ENCODE peak calls at places on chromosomes 4 and X, in eight cellular contexts. One of them, this sample, is unnamed.

GRCh38 chrX:104112326-104112951 is at the start of gene ZCCHC18:
- DNase-seq in ecto neural progenitor cell: peak; percentile 89
- DNase-seq in Right ventricle myocardium superior: peak; percentile 67
- DNase-seq in occipital lobe: peak; percentile 19
- DNase-seq in effector CD4-positive, alpha-beta T cell: peak; percentile 23
- DNase-seq in cardiac fibroblast: peak; percentile 38
- DNase-seq in NCI-H1417 treated with DMSO at 0.1 percent for 48 hours: peak; percentile 16
- DNase-seq in bronchial epithelial cell: peak; percentile 2
- DNase-seq in this sample: peak; percentile 78

GRCh38 chr4:178611062-178611461 is 1168.8 kb upstream of the AGA start:
- DNase-seq in ecto neural progenitor cell: no peak
- DNase-seq in Right ventricle myocardium superior: no peak
- DNase-seq in occipital lobe: no peak
- DNase-seq in effector CD4-positive, alpha-beta T cell: no peak
- DNase-seq in cardiac fibroblast: no peak
- DNase-seq in NCI-H1417 treated with DMSO at 0.1 percent for 48 hours: no peak
- DNase-seq in bronchial epithelial cell: no peak
- DNase-seq in this sample: no peak

GRCh38 chrX:64152857-64153256 is 52.7 kb downstream of the AMER1 start:
- DNase-seq in ecto neural progenitor cell: peak; percentile 46
- DNase-seq in Right ventricle myocardium superior: no peak
- DNase-seq in occipital lobe: no peak
- DNase-seq in effector CD4-positive, alpha-beta T cell: no peak
- DNase-seq in cardiac fibroblast: no peak
- DNase-seq in NCI-H1417 treated with DMSO at 0.1 percent for 48 hours: no peak
- DNase-seq in bronchial epithelial cell: peak; percentile 46
- DNase-seq in this sample: peak; percentile 50

GRCh38 chrX:122943918-122944317 is 240.2 kb upstream of the GRIA3 start:
- DNase-seq in ecto neural progenitor cell: no peak
- DNase-seq in Right ventricle myocardium superior: no peak
- DNase-seq in occipital lobe: no peak
- DNase-seq in effector CD4-positive, alpha-beta T cell: no peak
- DNase-seq in cardiac fibroblast: peak; percentile 76
- DNase-seq in NCI-H1417 treated with DMSO at 0.1 percent for 48 hours: no peak
- DNase-seq in bronchial epithelial cell: peak; percentile 62
- DNase-seq in this sample: no peak

GRCh38 chr4:122099896-122100295 is 52.2 kb upstream of the BLTP1 start:
- DNase-seq in ecto neural progenitor cell: no peak
- DNase-seq in Right ventricle myocardium superior: no peak
- DNase-seq in occipital lobe: no peak
- DNase-seq in effector CD4-positive, alpha-beta T cell: no peak
- DNase-seq in cardiac fibroblast: peak; percentile 7
- DNase-seq in NCI-H1417 treated with DMSO at 0.1 percent for 48 hours: no peak
- DNase-seq in bronchial epithelial cell: peak; percentile 53
- DNase-seq in this sample: no peak

GRCh38 chrX:123818243-123818642 is 41.6 kb upstream of the XIAP start:
- DNase-seq in ecto neural progenitor cell: no peak
- DNase-seq in Right ventricle myocardium superior: no peak
- DNase-seq in occipital lobe: no peak
- DNase-seq in effector CD4-positive, alpha-beta T cell: no peak
- DNase-seq in cardiac fibroblast: peak; percentile 87
- DNase-seq in NCI-H1417 treated with DMSO at 0.1 percent for 48 hours: no peak
- DNase-seq in bronchial epithelial cell: peak; percentile 97
- DNase-seq in this sample: no peak

GRCh38 chrX:133094098-133094731 is 2.7 kb downstream of the USP26 start:
- DNase-seq in ecto neural progenitor cell: no peak
- DNase-seq in Right ventricle myocardium superior: no peak
- DNase-seq in occipital lobe: no peak
- DNase-seq in effector CD4-positive, alpha-beta T cell: no peak
- DNase-seq in cardiac fibroblast: no peak
- DNase-seq in NCI-H1417 treated with DMSO at 0.1 percent for 48 hours: no peak
- DNase-seq in bronchial epithelial cell: no peak
- DNase-seq in this sample: no peak

GRCh38 chr4:12500409-12500808 is 983.7 kb downstream of the RAB28 start:
- DNase-seq in ecto neural progenitor cell: no peak
- DNase-seq in Right ventricle myocardium superior: no peak
- DNase-seq in occipital lobe: no peak
- DNase-seq in effector CD4-positive, alpha-beta T cell: no peak
- DNase-seq in cardiac fibroblast: no peak
- DNase-seq in NCI-H1417 treated with DMSO at 0.1 percent for 48 hours: no peak
- DNase-seq in bronchial epithelial cell: no peak
- DNase-seq in this sample: no peak

GRCh38 chrX:4655743-4656142 is 942.3 kb upstream of the PRKX start:
- DNase-seq in ecto neural progenitor cell: no peak
- DNase-seq in Right ventricle myocardium superior: no peak
- DNase-seq in occipital lobe: no peak
- DNase-seq in effector CD4-positive, alpha-beta T cell: no peak
- DNase-seq in cardiac fibroblast: no peak
- DNase-seq in NCI-H1417 treated with DMSO at 0.1 percent for 48 hours: no peak
- DNase-seq in bronchial epithelial cell: peak; percentile 70
- DNase-seq in this sample: no peak

GRCh38 chr4:110193822-110194761 is 4.3 kb downstream of the ELOVL6 start:
- DNase-seq in ecto neural progenitor cell: peak; percentile 84
- DNase-seq in Right ventricle myocardium superior: peak; percentile 70
- DNase-seq in occipital lobe: peak; percentile 92
- DNase-seq in effector CD4-positive, alpha-beta T cell: peak; percentile 65
- DNase-seq in cardiac fibroblast: peak; percentile 97
- DNase-seq in NCI-H1417 treated with DMSO at 0.1 percent for 48 hours: peak; percentile 71
- DNase-seq in bronchial epithelial cell: peak; percentile 96
- DNase-seq in this sample: peak; percentile 94

GRCh38 chr4:187814737-187815465 is 180.7 kb upstream of the ZFP42 start:
- DNase-seq in ecto neural progenitor cell: no peak
- DNase-seq in Right ventricle myocardium superior: no peak
- DNase-seq in occipital lobe: no peak
- DNase-seq in effector CD4-positive, alpha-beta T cell: no peak
- DNase-seq in cardiac fibroblast: peak; percentile 45
- DNase-seq in NCI-H1417 treated with DMSO at 0.1 percent for 48 hours: no peak
- DNase-seq in bronchial epithelial cell: no peak
- DNase-seq in this sample: no peak

GRCh38 chr4:49217492-49217891 is 231.4 kb downstream of the CWH43 start:
- DNase-seq in ecto neural progenitor cell: no peak
- DNase-seq in Right ventricle myocardium superior: no peak
- DNase-seq in occipital lobe: no peak
- DNase-seq in effector CD4-positive, alpha-beta T cell: no peak
- DNase-seq in cardiac fibroblast: no peak
- DNase-seq in NCI-H1417 treated with DMSO at 0.1 percent for 48 hours: no peak
- DNase-seq in bronchial epithelial cell: no peak
- DNase-seq in this sample: no peak

GRCh38 chrX:155966876-155967275 is 30.6 kb upstream of the IL9R start:
- DNase-seq in ecto neural progenitor cell: peak; percentile 44
- DNase-seq in Right ventricle myocardium superior: no peak
- DNase-seq in occipital lobe: no peak
- DNase-seq in effector CD4-positive, alpha-beta T cell: no peak
- DNase-seq in cardiac fibroblast: peak; percentile 16
- DNase-seq in NCI-H1417 treated with DMSO at 0.1 percent for 48 hours: no peak
- DNase-seq in bronchial epithelial cell: peak; percentile 8
- DNase-seq in this sample: peak; percentile 84

GRCh38 chr4:26452565-26453531 is 37.4 kb downstream of the CCKAR start:
- DNase-seq in ecto neural progenitor cell: no peak
- DNase-seq in Right ventricle myocardium superior: no peak
- DNase-seq in occipital lobe: no peak
- DNase-seq in effector CD4-positive, alpha-beta T cell: no peak
- DNase-seq in cardiac fibroblast: no peak
- DNase-seq in NCI-H1417 treated with DMSO at 0.1 percent for 48 hours: peak; percentile 48
- DNase-seq in bronchial epithelial cell: peak; percentile 17
- DNase-seq in this sample: no peak

GRCh38 chr4:1523033-1523432 is 116.8 kb upstream of the NKX1-1 start:
- DNase-seq in ecto neural progenitor cell: no peak
- DNase-seq in Right ventricle myocardium superior: peak; percentile 20
- DNase-seq in occipital lobe: no peak
- DNase-seq in effector CD4-positive, alpha-beta T cell: no peak
- DNase-seq in cardiac fibroblast: no peak
- DNase-seq in NCI-H1417 treated with DMSO at 0.1 percent for 48 hours: no peak
- DNase-seq in bronchial epithelial cell: no peak
- DNase-seq in this sample: no peak

GRCh38 chr4:107760281-107760947 is 40.4 kb upstream of the PAPSS1 start:
- DNase-seq in ecto neural progenitor cell: no peak
- DNase-seq in Right ventricle myocardium superior: no peak
- DNase-seq in occipital lobe: no peak
- DNase-seq in effector CD4-positive, alpha-beta T cell: no peak
- DNase-seq in cardiac fibroblast: peak; percentile 44
- DNase-seq in NCI-H1417 treated with DMSO at 0.1 percent for 48 hours: no peak
- DNase-seq in bronchial epithelial cell: no peak
- DNase-seq in this sample: no peak

GRCh38 chr4:140349816-140350215 is 23.6 kb upstream of the SCOC start:
- DNase-seq in ecto neural progenitor cell: no peak
- DNase-seq in Right ventricle myocardium superior: no peak
- DNase-seq in occipital lobe: no peak
- DNase-seq in effector CD4-positive, alpha-beta T cell: no peak
- DNase-seq in cardiac fibroblast: no peak
- DNase-seq in NCI-H1417 treated with DMSO at 0.1 percent for 48 hours: no peak
- DNase-seq in bronchial epithelial cell: no peak
- DNase-seq in this sample: no peak

GRCh38 chrX:120560405-120560841 is 339 bp downstream of the CUL4B start:
- DNase-seq in ecto neural progenitor cell: peak; percentile 44
- DNase-seq in Right ventricle myocardium superior: no peak
- DNase-seq in occipital lobe: peak; percentile 39
- DNase-seq in effector CD4-positive, alpha-beta T cell: peak; percentile 6
- DNase-seq in cardiac fibroblast: no peak
- DNase-seq in NCI-H1417 treated with DMSO at 0.1 percent for 48 hours: no peak
- DNase-seq in bronchial epithelial cell: no peak
- DNase-seq in this sample: peak; percentile 70

GRCh38 chrX:119251381-119251780 is 15.3 kb downstream of the PGRMC1 start:
- DNase-seq in ecto neural progenitor cell: no peak
- DNase-seq in Right ventricle myocardium superior: no peak
- DNase-seq in occipital lobe: no peak
- DNase-seq in effector CD4-positive, alpha-beta T cell: no peak
- DNase-seq in cardiac fibroblast: no peak
- DNase-seq in NCI-H1417 treated with DMSO at 0.1 percent for 48 hours: no peak
- DNase-seq in bronchial epithelial cell: no peak
- DNase-seq in this sample: no peak

GRCh38 chr4:188854451-188854850 is 715.2 kb downstream of the TRIML1 start:
- DNase-seq in ecto neural progenitor cell: no peak
- DNase-seq in Right ventricle myocardium superior: no peak
- DNase-seq in occipital lobe: no peak
- DNase-seq in effector CD4-positive, alpha-beta T cell: no peak
- DNase-seq in cardiac fibroblast: peak; percentile 27
- DNase-seq in NCI-H1417 treated with DMSO at 0.1 percent for 48 hours: no peak
- DNase-seq in bronchial epithelial cell: no peak
- DNase-seq in this sample: no peak

GRCh38 chrX:111123606-111124179 is 27.7 kb downstream of the PAK3 start:
- DNase-seq in ecto neural progenitor cell: no peak
- DNase-seq in Right ventricle myocardium superior: no peak
- DNase-seq in occipital lobe: no peak
- DNase-seq in effector CD4-positive, alpha-beta T cell: no peak
- DNase-seq in cardiac fibroblast: no peak
- DNase-seq in NCI-H1417 treated with DMSO at 0.1 percent for 48 hours: no peak
- DNase-seq in bronchial epithelial cell: no peak
- DNase-seq in this sample: no peak

GRCh38 chr4:187176261-187176910 is 452.7 kb upstream of the FAT1 start:
- DNase-seq in ecto neural progenitor cell: no peak
- DNase-seq in Right ventricle myocardium superior: no peak
- DNase-seq in occipital lobe: no peak
- DNase-seq in effector CD4-positive, alpha-beta T cell: no peak
- DNase-seq in cardiac fibroblast: no peak
- DNase-seq in NCI-H1417 treated with DMSO at 0.1 percent for 48 hours: no peak
- DNase-seq in bronchial epithelial cell: no peak
- DNase-seq in this sample: peak; percentile 5

GRCh38 chr4:141486375-141486997 is 149.9 kb upstream of the IL15 start:
- DNase-seq in ecto neural progenitor cell: no peak
- DNase-seq in Right ventricle myocardium superior: no peak
- DNase-seq in occipital lobe: no peak
- DNase-seq in effector CD4-positive, alpha-beta T cell: no peak
- DNase-seq in cardiac fibroblast: peak; percentile 88
- DNase-seq in NCI-H1417 treated with DMSO at 0.1 percent for 48 hours: no peak
- DNase-seq in bronchial epithelial cell: peak; percentile 90
- DNase-seq in this sample: no peak

GRCh38 chr4:151250706-151251105 is 26.3 kb upstream of the PRSS48 start:
- DNase-seq in ecto neural progenitor cell: no peak
- DNase-seq in Right ventricle myocardium superior: no peak
- DNase-seq in occipital lobe: no peak
- DNase-seq in effector CD4-positive, alpha-beta T cell: no peak
- DNase-seq in cardiac fibroblast: no peak
- DNase-seq in NCI-H1417 treated with DMSO at 0.1 percent for 48 hours: no peak
- DNase-seq in bronchial epithelial cell: no peak
- DNase-seq in this sample: no peak

GRCh38 chrX:135191838-135192237 is 20.6 kb upstream of the CT55 start:
- DNase-seq in ecto neural progenitor cell: no peak
- DNase-seq in Right ventricle myocardium superior: no peak
- DNase-seq in occipital lobe: no peak
- DNase-seq in effector CD4-positive, alpha-beta T cell: no peak
- DNase-seq in cardiac fibroblast: no peak
- DNase-seq in NCI-H1417 treated with DMSO at 0.1 percent for 48 hours: no peak
- DNase-seq in bronchial epithelial cell: no peak
- DNase-seq in this sample: no peak

GRCh38 chr4:142098900-142099299 is 462.5 kb downstream of the IL15 start:
- DNase-seq in ecto neural progenitor cell: no peak
- DNase-seq in Right ventricle myocardium superior: no peak
- DNase-seq in occipital lobe: no peak
- DNase-seq in effector CD4-positive, alpha-beta T cell: no peak
- DNase-seq in cardiac fibroblast: peak; percentile 43
- DNase-seq in NCI-H1417 treated with DMSO at 0.1 percent for 48 hours: no peak
- DNase-seq in bronchial epithelial cell: no peak
- DNase-seq in this sample: no peak

GRCh38 chr4:86453044-86453501 is 93.2 kb upstream of the MAPK10 start:
- DNase-seq in ecto neural progenitor cell: no peak
- DNase-seq in Right ventricle myocardium superior: peak; percentile 50
- DNase-seq in occipital lobe: no peak
- DNase-seq in effector CD4-positive, alpha-beta T cell: no peak
- DNase-seq in cardiac fibroblast: peak; percentile 30
- DNase-seq in NCI-H1417 treated with DMSO at 0.1 percent for 48 hours: no peak
- DNase-seq in bronchial epithelial cell: no peak
- DNase-seq in this sample: no peak

GRCh38 chrX:1178580-1179057 is 33.8 kb downstream of the CRLF2 start:
- DNase-seq in ecto neural progenitor cell: peak; percentile 55
- DNase-seq in Right ventricle myocardium superior: no peak
- DNase-seq in occipital lobe: no peak
- DNase-seq in effector CD4-positive, alpha-beta T cell: no peak
- DNase-seq in cardiac fibroblast: peak; percentile 28
- DNase-seq in NCI-H1417 treated with DMSO at 0.1 percent for 48 hours: no peak
- DNase-seq in bronchial epithelial cell: peak; percentile 32
- DNase-seq in this sample: peak; percentile 8

GRCh38 chrX:70762285-70762684 is 146.2 kb downstream of the TEX11 start:
- DNase-seq in ecto neural progenitor cell: no peak
- DNase-seq in Right ventricle myocardium superior: no peak
- DNase-seq in occipital lobe: no peak
- DNase-seq in effector CD4-positive, alpha-beta T cell: no peak
- DNase-seq in cardiac fibroblast: no peak
- DNase-seq in NCI-H1417 treated with DMSO at 0.1 percent for 48 hours: no peak
- DNase-seq in bronchial epithelial cell: no peak
- DNase-seq in this sample: peak; percentile 42

This sample was measured in NCI-H82.